ENCODE peak calls at places on chromosomes 5 and 9, in seven cellular contexts. Q, A, Y, O, B, T and Z are unnamed samples.

GRCh38 chr5:142053434-142054253 is 40.8 kb upstream of the GNPDA1 start:
- DNase-seq in A (no peak), Q (peak), Y (peak), B (no peak), O (no peak), T (peak), Z (peak)

GRCh38 chr5:90293931-90294330 is 115.6 kb downstream of the CETN3 start:
- DNase-seq in T (no peak), A (peak), B (no peak), O (no peak), Y (peak), Q (peak), Z (peak)

GRCh38 chr9:16728128-16728505 is 142.4 kb downstream of the BNC2 start:
- DNase-seq in Y (peak), O (no peak), A (no peak), B (no peak), Q (peak), T (no peak), Z (no peak)

GRCh38 chr5:177301503-177302165 is 1.9 kb downstream of the RAB24 start:
- DNase-seq in Y (no peak), T (peak), B (no peak), O (no peak), A (no peak), Q (no peak), Z (peak)

GRCh38 chr5:157342822-157343402 is 77.0 kb downstream of the CYFIP2 start:
- DNase-seq in A (peak), Y (no peak), T (peak), Q (peak), O (no peak), B (peak), Z (peak)

GRCh38 chr5:52800394-52801213 is 12.9 kb downstream of the ITGA1 start:
- DNase-seq in O (no peak), Q (peak), A (peak), Y (peak), T (peak), B (peak), Z (peak)

GRCh38 chr5:59328801-59329296 is 564.7 kb downstream of the PDE4D start:
- DNase-seq in B (no peak), O (no peak), Q (peak), T (no peak), A (no peak), Y (peak), Z (peak)

GRCh38 chr9:108101410-108101809 is 611.8 kb upstream of the KLF4 start:
- DNase-seq in T (no peak), O (no peak), A (no peak), Q (no peak), B (no peak), Y (no peak), Z (no peak)

GRCh38 chr9:134621558-134622110 is 20.0 kb upstream of the COL5A1 start:
- DNase-seq in T (no peak), Q (no peak), A (peak), O (no peak), B (no peak), Y (no peak), Z (no peak)

GRCh38 chr9:96008502-96009222 is 133.2 kb downstream of the ERCC6L2 start:
- DNase-seq in O (no peak), B (no peak), A (no peak), Q (no peak), T (peak), Y (peak), Z (no peak)

GRCh38 chr5:145752947-145753346 is 82.2 kb downstream of the PRELID2 start:
- DNase-seq in Q (no peak), B (no peak), T (no peak), A (no peak), O (no peak), Y (peak), Z (no peak)

GRCh38 chr9:120861935-120862334 is 15.1 kb downstream of the PHF19 start:
- DNase-seq in A (no peak), T (no peak), B (no peak), Q (no peak), O (no peak), Y (no peak), Z (no peak)

DNA sequence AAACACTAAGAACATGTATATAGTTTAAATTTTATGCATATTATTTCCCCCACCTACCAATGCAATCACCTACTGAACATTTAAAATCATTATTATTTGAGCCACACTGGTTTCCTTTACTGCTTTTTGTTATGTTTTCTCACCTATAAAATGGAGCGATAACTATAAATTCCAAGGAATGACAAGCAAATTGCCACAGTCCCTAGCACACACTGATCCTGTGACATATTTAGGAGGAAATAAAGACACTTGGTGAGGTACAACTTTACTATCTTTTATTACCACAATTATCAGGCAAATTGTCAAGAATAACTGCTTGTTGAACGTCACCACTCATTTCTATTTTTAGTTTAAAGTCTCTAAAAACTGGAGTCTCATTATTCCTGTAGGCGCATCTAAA is 1693.6 kb downstream of the EFNA5 start:
- DNase-seq in T (no peak), O (no peak), Y (no peak), Q (no peak), A (no peak), B (no peak), Z (no peak)
- H4K8ac ChIP-seq in T (no peak), O (no peak), Y (no peak), Q (no peak), A (no peak), B (no peak), Z (no peak)

GRCh38 chr5:150401076-150401375 is 11.7 kb downstream of the CD74 start:
- DNase-seq in B (no peak), T (no peak), Q (no peak), Y (no peak), O (no peak), A (no peak), Z (no peak)

GRCh38 chr5:150401376-150402201 is 11.1 kb downstream of the CD74 start:
- DNase-seq in T (no peak), A (no peak), Q (no peak), B (no peak), Y (no peak), O (no peak), Z (no peak)

GRCh38 chr5:150400327-150401075 is 12.2 kb downstream of the CD74 start:
- DNase-seq in Y (no peak), T (no peak), A (no peak), Q (no peak), B (no peak), O (no peak), Z (no peak)

GRCh38 chr5:150402901-150403342 is 9.8 kb downstream of the CD74 start:
- DNase-seq in A (no peak), Y (no peak), O (no peak), T (no peak), B (no peak), Q (no peak), Z (no peak)

DNA sequence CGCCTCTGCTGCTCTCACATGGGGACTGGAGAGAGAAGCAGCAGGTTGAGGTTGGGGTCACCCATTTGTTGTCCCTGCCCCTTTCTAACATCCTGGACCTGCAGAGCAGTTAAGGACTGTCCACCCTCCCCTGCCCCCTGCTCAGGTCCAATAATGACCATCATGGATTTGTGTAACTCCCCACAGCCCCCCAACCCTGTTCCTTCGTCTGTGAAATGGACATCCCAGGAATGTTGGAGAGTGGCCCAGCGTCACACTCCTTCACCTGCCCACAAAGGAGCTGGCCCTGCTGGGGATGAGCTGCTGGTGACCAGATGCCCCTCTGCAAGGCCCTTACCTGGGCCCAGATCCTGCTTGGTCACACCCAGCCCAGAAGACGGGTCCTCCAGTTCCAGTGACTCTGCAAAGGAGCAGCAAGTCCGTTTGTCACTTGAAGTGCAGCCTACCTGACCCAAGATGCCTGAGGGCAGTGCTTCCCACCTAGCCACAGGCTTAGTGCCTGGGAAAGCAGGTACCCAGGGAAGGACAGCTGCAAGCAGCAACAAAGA is 10.4 kb downstream of the CD74 start:
- DNase-seq in O (no peak), A (no peak), B (no peak), Q (no peak), Y (no peak), T (no peak), Z (no peak)
- H4K8ac ChIP-seq in O (no peak), A (no peak), B (no peak), Q (no peak), Y (no peak), T (no peak), Z (no peak)

GRCh38 chr5:13348568-13348967 is 595.9 kb downstream of the DNAH5 start:
- DNase-seq in B (no peak), A (no peak), Y (no peak), O (no peak), Q (no peak), T (no peak), Z (no peak)

GRCh38 chr5:13350754-13351153 is 593.7 kb downstream of the DNAH5 start:
- DNase-seq in O (no peak), B (no peak), A (no peak), T (no peak), Q (no peak), Y (no peak), Z (no peak)

DNA sequence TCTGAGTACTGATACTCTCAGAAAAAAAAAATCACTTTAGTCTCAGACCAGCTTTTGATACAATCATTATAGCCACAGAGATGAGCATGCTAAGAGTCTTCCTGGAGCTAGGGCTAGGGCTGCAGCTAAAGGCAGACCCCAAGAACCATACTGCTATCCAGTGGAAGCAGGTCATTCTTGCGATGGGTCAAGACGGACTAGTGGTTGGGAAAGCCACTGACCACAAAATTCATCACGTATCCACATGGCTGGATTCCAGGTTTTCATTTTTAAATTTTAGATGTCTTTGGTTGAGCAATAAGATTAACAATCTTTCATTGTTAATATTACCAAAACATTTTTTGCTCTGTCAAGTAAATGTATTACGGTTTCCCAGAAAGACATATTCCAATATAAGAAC is 598.1 kb downstream of the DNAH5 start:
- DNase-seq in A (no peak), Q (no peak), T (no peak), B (no peak), O (no peak), Y (no peak), Z (no peak)
- H4K8ac ChIP-seq in A (no peak), Q (no peak), T (no peak), B (no peak), O (no peak), Y (no peak), Z (no peak)

GRCh38 chr9:130428096-130428665 is 16.6 kb upstream of the ASS1 start:
- DNase-seq in T (no peak), B (no peak), A (no peak), O (no peak), Q (no peak), Y (no peak), Z (no peak)
- H4K8ac ChIP-seq in T (no peak), B (peak), A (no peak), O (no peak), Q (no peak), Y (no peak), Z (no peak)

DNA sequence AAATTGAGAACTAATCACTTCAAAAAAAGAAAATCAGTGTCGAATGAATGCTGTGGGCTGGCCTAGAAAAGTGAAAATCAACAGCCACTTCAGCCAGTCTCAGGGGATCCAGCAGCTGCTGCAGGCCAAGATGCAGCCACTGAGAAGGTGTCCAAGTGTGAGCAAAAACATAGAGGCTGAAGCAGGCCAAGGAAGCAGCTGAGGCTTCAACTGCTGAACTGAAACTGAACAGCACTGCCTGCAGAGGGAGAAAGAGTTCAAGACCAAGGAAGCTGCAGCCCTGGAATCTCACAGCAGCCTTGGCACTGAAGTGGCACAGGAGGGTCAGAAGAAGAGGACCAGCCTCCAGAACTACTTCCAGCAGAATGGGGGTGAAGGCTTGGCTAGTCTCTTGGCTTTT is 15.8 kb upstream of the SLC36A3 start:
- DNase-seq in Q (peak), A (peak), B (no peak), Y (peak), O (no peak), T (no peak), Z (peak)
- H4K8ac ChIP-seq in Q (no peak), A (no peak), B (no peak), Y (no peak), O (no peak), T (no peak), Z (no peak)

GRCh38 chr5:127352068-127352467 is 61.5 kb downstream of the MEGF10 start:
- DNase-seq in A (no peak), T (no peak), B (no peak), Q (no peak), O (no peak), Y (no peak), Z (no peak)

GRCh38 chr5:127351418-127351817 is 60.8 kb downstream of the MEGF10 start:
- DNase-seq in Y (no peak), B (no peak), Q (no peak), A (no peak), T (no peak), O (no peak), Z (peak)

GRCh38 chr5:127355342-127355741 is 64.7 kb downstream of the MEGF10 start:
- DNase-seq in Q (no peak), B (no peak), T (no peak), Y (no peak), O (no peak), A (no peak), Z (no peak)

GRCh38 chr5:127353339-127353738 is 62.7 kb downstream of the MEGF10 start:
- DNase-seq in Q (no peak), T (no peak), Y (no peak), O (no peak), B (no peak), A (no peak), Z (no peak)

DNA sequence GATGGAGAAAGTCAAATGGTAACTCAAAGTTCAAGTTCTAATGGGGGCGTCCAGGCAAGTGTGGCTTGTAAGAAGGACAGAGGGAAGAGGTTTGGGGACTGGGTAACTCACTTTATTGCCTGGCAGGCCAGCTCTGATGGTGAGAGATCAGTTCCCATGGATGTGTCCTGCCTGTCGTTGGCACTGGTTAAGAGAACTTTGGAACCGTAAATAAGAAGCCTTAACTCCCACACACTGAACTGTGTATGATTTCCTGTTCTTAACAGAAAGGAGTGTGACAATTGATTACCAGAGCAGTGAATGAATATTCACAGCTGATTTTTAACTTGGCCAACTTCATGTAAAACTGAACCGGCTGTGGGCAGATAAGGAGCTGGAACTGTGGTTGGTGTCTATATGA is 63.2 kb downstream of the MEGF10 start:
- DNase-seq in Q (no peak), O (no peak), A (no peak), T (no peak), Y (no peak), B (no peak), Z (no peak)
- H4K8ac ChIP-seq in Q (no peak), O (no peak), A (no peak), T (no peak), Y (no peak), B (no peak), Z (no peak)

GRCh38 chr5:61790007-61790406 is 457.9 kb downstream of the ZSWIM6 start:
- DNase-seq in Y (no peak), T (no peak), B (no peak), Q (no peak), A (no peak), O (no peak), Z (no peak)

GRCh38 chr5:61783481-61783880 is 451.4 kb downstream of the ZSWIM6 start:
- DNase-seq in A (no peak), Y (no peak), T (no peak), O (no peak), Q (no peak), B (no peak), Z (no peak)

GRCh38 chr5:61779743-61780142 is 447.7 kb downstream of the ZSWIM6 start:
- DNase-seq in A (no peak), B (no peak), O (no peak), Q (no peak), Y (no peak), T (no peak), Z (no peak)

DNA sequence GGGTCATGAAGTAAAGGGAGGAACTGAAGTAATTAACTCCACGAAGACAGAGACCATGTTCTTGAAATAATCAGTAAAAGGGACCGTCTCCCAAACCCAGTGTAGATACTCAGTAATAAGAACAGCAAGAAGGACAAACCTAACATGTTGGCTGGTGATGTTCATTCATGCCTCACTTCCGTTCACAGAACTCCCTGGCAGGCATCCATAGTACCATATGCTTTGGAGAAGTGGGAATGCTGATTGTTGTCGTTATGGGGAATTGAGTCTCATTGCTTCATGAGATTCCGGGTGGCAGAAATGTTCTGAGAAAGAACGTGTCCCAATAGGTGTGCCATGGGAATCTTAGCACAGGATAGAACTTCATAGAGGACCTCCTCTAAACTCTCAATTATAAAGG is 452.3 kb downstream of the ZSWIM6 start:
- DNase-seq in Q (no peak), A (no peak), T (no peak), B (no peak), O (no peak), Y (no peak), Z (no peak)
- H4K8ac ChIP-seq in Q (no peak), A (no peak), T (no peak), B (no peak), O (no peak), Y (no peak), Z (no peak)

GRCh38 chr5:60797482-60798153 is 46.5 kb downstream of the ELOVL7 start:
- DNase-seq in A (peak), Y (no peak), Q (no peak), T (no peak), O (no peak), B (no peak), Z (peak)
- H4K8ac ChIP-seq in A (no peak), Y (no peak), Q (no peak), T (no peak), O (no peak), B (no peak), Z (no peak)